ENCODE peak calls at places on chromosomes 5 and 9, in eight cellular contexts. A is IMR-90, J is colonic mucosa, Y is cardiac muscle cell, B is A673, W is prostate gland, T is transverse colon, H is fibroblast of lung. O is an unnamed sample.

GRCh38 chr5:102718819-102719218 is 36.3 kb upstream of the PAM start:
- DNase-seq in H (no peak), T (no peak), W (no peak), B (no peak), A (no peak), Y (no peak), J (no peak), O (no peak)

GRCh38 chr9:86099695-86100364 is 472 bp upstream of the GOLM1 start:
- DNase-seq in H (peak), B (peak), A (peak), J (peak), W (peak), Y (peak), T (peak), O (peak)

GRCh38 chr9:108550111-108550510 is 305.7 kb downstream of the ACTL7B start:
- DNase-seq in W (no peak), T (no peak), J (no peak), Y (no peak), A (no peak), B (no peak), H (no peak), O (peak)

GRCh38 chr5:174690256-174690655 is 34.1 kb upstream of the MSX2 start:
- DNase-seq in Y (peak), T (no peak), A (peak), J (no peak), H (peak), W (no peak), B (no peak), O (peak)

GRCh38 chr9:95131023-95131943 is 186.2 kb downstream of the FANCC start:
- DNase-seq in H (peak), T (peak), A (peak), Y (peak), W (peak), B (peak), J (peak), O (peak)

GRCh38 chr5:40962207-40962955 is 53.1 kb downstream of the C7 start:
- DNase-seq in W (no peak), A (no peak), T (no peak), J (no peak), Y (no peak), B (no peak), H (no peak), O (no peak)

GRCh38 chr9:107337676-107338590 is 54.9 kb downstream of the RAD23B start:
- DNase-seq in J (no peak), H (peak), A (no peak), T (no peak), W (peak), Y (no peak), B (no peak), O (peak)

GRCh38 chr5:125863579-125863978 is 559.6 kb upstream of the GRAMD2B start:
- DNase-seq in Y (no peak), A (no peak), H (no peak), W (no peak), B (no peak), T (no peak), J (no peak), O (no peak)

GRCh38 chr5:148145916-148146315 is 22.4 kb upstream of the SPINK14 start:
- DNase-seq in H (peak), Y (peak), A (peak), T (peak), J (peak), W (peak), B (peak), O (no peak)

GRCh38 chr9:4293293-4293931 is 6.5 kb downstream of the GLIS3 start:
- DNase-seq in W (no peak), T (no peak), Y (no peak), A (peak), B (peak), J (no peak), H (peak), O (peak)

GRCh38 chr5:130541617-130542221 is 623.3 kb downstream of the HINT1 start:
- DNase-seq in Y (no peak), J (no peak), B (no peak), A (no peak), T (no peak), H (peak), W (no peak), O (no peak)

GRCh38 chr5:142280066-142281011 is 44.5 kb downstream of the SPRY4 start:
- DNase-seq in W (no peak), B (peak), T (no peak), H (peak), Y (peak), J (no peak), A (peak), O (no peak)

GRCh38 chr9:27282269-27282668 is 14.7 kb downstream of the EQTN start:
- DNase-seq in J (no peak), H (no peak), B (no peak), A (no peak), W (no peak), T (no peak), Y (no peak), O (no peak)

GRCh38 chr9:20582150-20582549 is 40.1 kb downstream of the MLLT3 start:
- DNase-seq in A (no peak), B (no peak), J (no peak), W (no peak), T (no peak), Y (no peak), H (no peak), O (no peak)

GRCh38 chr9:116337015-116337414 is 183.4 kb downstream of the PAPPA start:
- DNase-seq in Y (no peak), H (peak), B (no peak), W (no peak), J (no peak), A (peak), T (no peak), O (peak)

GRCh38 chr9:26955222-26955903 is 849 bp upstream of the IFT74 start:
- DNase-seq in W (no peak), J (peak), B (no peak), T (peak), H (peak), Y (no peak), A (no peak), O (peak)

GRCh38 chr5:71013575-71013974 is 11.6 kb downstream of the NAIP start:
- DNase-seq in T (no peak), B (peak), Y (no peak), A (no peak), J (no peak), W (no peak), H (no peak), O (no peak)

GRCh38 chr5:74594172-74595040 is 46.1 kb downstream of the ENC1 start:
- DNase-seq in T (no peak), Y (no peak), W (no peak), A (peak), B (no peak), H (no peak), J (no peak), O (no peak)

GRCh38 chr5:68730220-68731010 is 363.4 kb upstream of the SLC30A5 start:
- DNase-seq in J (no peak), W (peak), B (peak), A (peak), H (peak), T (no peak), Y (peak), O (peak)

GRCh38 chr9:37620386-37620785 is 28.0 kb upstream of the TOMM5 start:
- DNase-seq in B (no peak), W (no peak), T (no peak), A (no peak), H (no peak), J (no peak), Y (no peak), O (no peak)

GRCh38 chr5:152309926-152310450 is 95.1 kb downstream of the NMUR2 start:
- DNase-seq in H (no peak), J (no peak), Y (no peak), W (no peak), B (no peak), A (no peak), T (no peak), O (no peak)

GRCh38 chr9:83061036-83061435 is 1.9 kb downstream of the RASEF start:
- DNase-seq in H (no peak), Y (no peak), W (no peak), A (peak), J (peak), B (no peak), T (peak), O (peak)

GRCh38 chr5:132778856-132779255 is 1.8 kb upstream of the SEPTIN8 start:
- DNase-seq in Y (no peak), J (no peak), A (no peak), T (no peak), B (no peak), H (no peak), W (no peak), O (no peak)

GRCh38 chr5:142544946-142545652 is 140.8 kb downstream of the FGF1 start:
- DNase-seq in B (no peak), W (no peak), T (no peak), J (no peak), A (peak), Y (no peak), H (no peak), O (no peak)

GRCh38 chr5:160369990-160370712 is at the start of gene C1QTNF2:
- DNase-seq in H (peak), B (peak), J (peak), W (no peak), A (peak), T (peak), Y (peak), O (peak)

GRCh38 chr5:73587923-73588322 is 22.4 kb downstream of the UTP15 start:
- DNase-seq in J (no peak), T (no peak), Y (no peak), A (no peak), W (no peak), B (no peak), H (no peak), O (no peak)

GRCh38 chr9:37197158-37198033 is 77.0 kb downstream of the ZCCHC7 start:
- DNase-seq in H (peak), A (peak), T (no peak), Y (peak), B (peak), J (no peak), W (no peak), O (no peak)

GRCh38 chr5:152262667-152263066 is 142.4 kb downstream of the NMUR2 start:
- DNase-seq in J (no peak), W (no peak), T (no peak), H (no peak), B (no peak), Y (no peak), A (no peak), O (no peak)

GRCh38 chr5:130135506-130135905 is 231.2 kb downstream of the CHSY3 start:
- DNase-seq in B (no peak), A (peak), T (no peak), W (no peak), J (no peak), H (peak), Y (no peak), O (peak)

GRCh38 chr9:136093995-136094881 is 851 bp downstream of the NACC2 start:
- DNase-seq in A (peak), B (peak), J (peak), T (peak), Y (peak), H (peak), W (peak), O (peak)

GRCh38 chr5:179530069-179530998 is 20.0 kb upstream of the RUFY1 start:
- DNase-seq in H (peak), B (no peak), Y (peak), W (no peak), J (peak), T (peak), A (no peak), O (peak)

GRCh38 chr9:86322973-86323644 is 31.1 kb downstream of the TUT7 start:
- DNase-seq in W (no peak), T (no peak), A (peak), H (peak), J (no peak), B (no peak), Y (no peak), O (peak)

GRCh38 chr9:87742813-87743428 is 17.0 kb downstream of the CTSL start:
- DNase-seq in W (no peak), B (peak), H (peak), A (peak), T (no peak), Y (no peak), J (no peak), O (peak)

GRCh38 chr5:57681942-57682341 is 199.3 kb upstream of the ACTBL2 start:
- DNase-seq in T (no peak), J (no peak), W (no peak), H (no peak), B (no peak), Y (no peak), A (peak), O (no peak)

GRCh38 chr5:151223447-151224264 is at the start of gene CCDC69:
- DNase-seq in W (peak), B (peak), T (peak), H (peak), J (peak), Y (peak), A (peak), O (peak)

GRCh38 chr5:43256261-43256966 is 56.8 kb downstream of the HMGCS1 start:
- DNase-seq in W (no peak), T (no peak), A (no peak), Y (no peak), J (no peak), B (no peak), H (no peak), O (no peak)

GRCh38 chr5:43251754-43252153 is 59.7 kb downstream of the NIM1K start:
- DNase-seq in J (no peak), H (no peak), A (no peak), T (no peak), W (no peak), Y (no peak), B (no peak), O (no peak)

GRCh38 chr5:43258116-43258515 is 55.1 kb downstream of the HMGCS1 start:
- DNase-seq in A (no peak), T (no peak), Y (no peak), W (no peak), H (no peak), J (no peak), B (no peak), O (no peak)

DNA sequence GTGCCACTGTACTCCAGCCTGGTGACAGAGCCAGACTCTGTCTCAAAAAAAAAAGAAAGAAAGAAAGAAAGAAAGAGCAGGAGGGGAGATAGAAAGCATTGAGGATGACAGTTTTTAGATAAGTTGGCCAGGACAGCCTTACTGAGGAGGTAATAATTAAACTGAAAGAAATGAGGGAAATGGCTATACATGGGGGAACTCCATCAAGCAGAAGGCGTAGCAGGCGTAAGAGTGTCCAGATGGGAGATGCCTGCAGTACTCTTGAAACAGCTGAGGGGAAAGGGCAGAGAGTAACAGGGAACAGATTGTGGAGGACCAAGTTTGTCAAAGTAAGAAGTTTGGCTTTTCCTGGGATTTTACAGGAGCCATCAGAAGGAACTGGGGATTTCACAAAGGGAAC is 57.5 kb downstream of the HMGCS1 start:
- DNase-seq in A (no peak), T (no peak), J (no peak), Y (no peak), B (no peak), H (no peak), W (no peak), O (no peak)
- H3K4me3 ChIP-seq in A (no peak), T (no peak), J (no peak), Y (no peak), B (no peak), H (no peak), W (no peak), O (no peak)

DNA sequence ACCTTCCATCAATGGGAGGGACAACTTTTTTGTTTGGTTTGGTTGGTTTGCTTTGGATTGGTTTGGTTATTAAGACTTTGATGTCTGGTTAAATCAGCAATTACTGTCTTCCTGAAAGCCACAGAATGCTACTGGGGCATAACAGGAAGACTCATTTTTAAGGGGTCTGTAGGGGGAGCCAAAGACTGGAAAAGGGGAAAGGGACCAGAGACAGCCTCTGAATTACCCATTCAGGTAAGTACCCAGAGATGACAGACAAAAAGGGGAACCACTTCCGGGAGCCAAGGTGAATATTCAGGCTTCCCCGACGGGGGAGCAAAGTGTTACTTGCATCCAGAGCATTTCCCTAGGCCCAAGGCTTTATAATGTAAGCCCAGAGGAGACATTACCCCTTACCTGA is 4.6 kb upstream of the FEM1C start:
- DNase-seq in W (no peak), Y (no peak), H (peak), A (peak), T (no peak), J (no peak), B (peak), O (no peak)
- TF ChIP-seq CTCF in W (no peak), Y (peak), H (peak), A (peak), T (no peak), J (no peak), B (peak), O (no peak)

GRCh38 chr9:80066931-80067330 is 495.2 kb downstream of the TLE4 start:
- DNase-seq in B (peak), W (no peak), Y (peak), J (no peak), H (no peak), T (no peak), A (no peak), O (no peak)
- H3K4me3 ChIP-seq in B (no peak), W (no peak), Y (no peak), J (no peak), H (no peak), T (no peak), A (no peak), O (no peak)

GRCh38 chr5:173057062-173057924 is 1.1 kb downstream of the CREBRF start:
- DNase-seq in J (peak), H (peak), Y (peak), T (peak), A (peak), W (peak), B (peak), O (peak)
- TF ChIP-seq CTCF in J (no peak), H (peak), Y (peak), T (peak), A (peak), W (no peak), B (no peak), O (no peak)

GRCh38 chr9:123607479-123607878 is 251.5 kb downstream of the CRB2 start:
- DNase-seq in B (no peak), H (no peak), A (no peak), W (no peak), T (no peak), J (no peak), Y (no peak), O (no peak)

GRCh38 chr9:123606141-123606540 is 250.1 kb downstream of the CRB2 start:
- DNase-seq in A (no peak), Y (no peak), H (no peak), W (no peak), T (no peak), B (no peak), J (no peak), O (no peak)

GRCh38 chr9:123611228-123611627 is 255.2 kb downstream of the CRB2 start:
- DNase-seq in J (no peak), Y (no peak), H (peak), T (no peak), B (peak), W (no peak), A (peak), O (peak)

GRCh38 chr9:123609844-123610243 is 253.8 kb downstream of the CRB2 start:
- DNase-seq in J (no peak), B (peak), Y (no peak), W (no peak), H (no peak), A (no peak), T (no peak), O (peak)

GRCh38 chr9:123607987-123608565 is 252.1 kb downstream of the CRB2 start:
- DNase-seq in A (no peak), T (peak), B (no peak), W (no peak), J (no peak), H (no peak), Y (no peak), O (no peak)
- H3K4me3 ChIP-seq in A (no peak), T (no peak), B (no peak), W (no peak), J (no peak), H (no peak), Y (no peak), O (no peak)

DNA sequence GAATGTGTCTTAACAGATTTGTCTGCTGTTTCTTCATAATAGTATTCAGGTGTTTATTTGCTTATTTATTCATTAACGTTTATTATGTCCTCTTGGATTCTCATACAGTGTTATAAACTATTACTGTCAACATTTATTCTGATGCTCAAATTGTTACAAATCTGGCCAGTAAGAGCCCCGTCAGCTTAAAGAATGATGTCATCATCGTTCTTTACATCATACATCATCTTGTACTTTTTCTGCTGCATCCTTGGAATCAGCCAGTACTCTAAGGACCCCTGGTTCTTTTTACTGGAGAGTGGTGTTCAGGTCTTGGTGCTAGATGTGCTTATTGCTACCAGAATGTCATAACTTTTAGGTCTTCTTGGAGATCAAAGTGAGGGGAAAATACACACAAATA is 86.6 kb downstream of the SH3GL2 start:
- DNase-seq in T (no peak), Y (no peak), J (no peak), B (no peak), H (no peak), A (no peak), W (no peak), O (no peak)
- TF ChIP-seq CTCF in T (no peak), Y (no peak), J (no peak), B (no peak), H (no peak), A (no peak), W (no peak), O (no peak)

DNA sequence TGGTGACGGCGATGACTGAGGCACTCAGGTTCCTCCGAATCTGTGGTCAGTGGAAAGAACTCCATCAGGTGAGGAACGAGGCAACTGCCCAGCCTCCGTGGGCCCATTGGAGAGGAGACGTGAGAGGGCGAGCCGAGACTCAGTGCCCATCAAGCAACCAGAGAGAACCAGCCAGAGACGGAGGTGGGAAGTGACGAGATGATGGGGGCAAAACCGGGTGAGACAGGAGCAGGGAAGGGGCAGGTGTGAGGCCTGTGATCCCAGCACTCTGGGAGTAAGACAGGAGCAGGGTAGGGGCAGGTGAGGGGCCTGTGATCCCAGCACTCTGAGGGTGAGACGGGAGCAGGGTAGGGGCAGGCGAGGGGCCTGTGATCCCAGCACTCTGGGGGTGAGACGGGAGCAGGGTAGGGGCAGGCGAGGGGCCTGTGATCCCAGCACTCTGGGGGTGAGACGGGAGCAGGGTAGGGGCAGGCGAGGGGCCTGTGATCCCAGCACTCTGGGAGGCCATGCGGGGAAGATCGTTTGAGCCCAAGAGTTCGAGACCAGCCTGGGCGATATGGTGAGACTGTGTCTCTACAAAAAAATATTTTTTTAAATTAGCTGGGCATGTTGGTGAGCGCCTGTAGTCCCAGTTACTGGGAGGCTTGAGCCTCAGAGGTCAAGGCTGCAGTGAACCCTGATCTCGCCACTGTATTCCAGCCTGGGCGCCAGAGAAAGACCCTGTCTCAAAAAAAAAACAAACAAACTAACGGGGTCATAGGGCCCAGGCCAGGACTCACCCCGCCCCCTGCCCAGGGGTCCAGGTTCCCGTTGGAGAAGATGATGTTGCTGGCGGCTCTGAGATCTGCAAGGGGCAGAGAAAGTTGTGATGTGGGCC is 3.4 kb downstream of the DPP7 start:
- DNase-seq in W (no peak), Y (no peak), J (no peak), T (no peak), B (no peak), H (no peak), A (no peak), O (no peak)
- H3K4me3 ChIP-seq in W (no peak), Y (no peak), J (no peak), T (no peak), B (no peak), H (no peak), A (no peak), O (no peak)

GRCh38 chr5:88656196-88656935 is 226.6 kb downstream of the MEF2C start:
- DNase-seq in A (no peak), T (no peak), J (no peak), Y (no peak), W (no peak), B (no peak), H (no peak), O (no peak)
- TF ChIP-seq CTCF in A (no peak), T (no peak), J (no peak), Y (no peak), W (no peak), B (no peak), H (no peak), O (no peak)